ENCODE peak calls at places on chromosomes 4 and X, in five cellular contexts. W is HepG2, B is Panc1, A is RWPE2, D is pancreas. Q is an unnamed sample.

GRCh38 chrX:41110801-41111625 is 25.8 kb downstream of the USP9X start:
- ATAC-seq in D (no peak), W (no peak), A (no peak), B (no peak), Q (no peak)

GRCh38 chrX:77347572-77347971 is 99.6 kb upstream of the FGF16 start:
- ATAC-seq in D (no peak), A (no peak), B (no peak), W (no peak), Q (no peak)

GRCh38 chr4:95050980-95051688 is 293.4 kb downstream of the BMPR1B start:
- ATAC-seq in D (no peak), W (no peak), B (no peak), A (no peak), Q (no peak)

GRCh38 chrX:9535101-9535500 is 70.2 kb downstream of the TBL1X start:
- ATAC-seq in W (no peak), B (no peak), D (no peak), A (no peak), Q (no peak)

GRCh38 chrX:97026406-97026805 is 142.7 kb downstream of the RPA4 start:
- ATAC-seq in W (no peak), A (no peak), B (no peak), D (no peak), Q (no peak)

GRCh38 chr4:67934628-67935027 is 28.7 kb downstream of the TMPRSS11A start:
- ATAC-seq in D (no peak), W (no peak), B (no peak), A (peak; percentile 36), Q (no peak)

GRCh38 chr4:145929415-145930178 is 9.0 kb downstream of the ZNF827 start:
- ATAC-seq in D (no peak), B (no peak), W (peak; percentile 93), A (no peak), Q (no peak)

GRCh38 chrX:39551748-39552147 is 546.0 kb downstream of the BCOR start:
- ATAC-seq in D (no peak), A (no peak), W (no peak), B (no peak), Q (no peak)

GRCh38 chrX:71214604-71215334 is 8.3 kb upstream of the GJB1 start:
- ATAC-seq in B (peak; percentile 51), W (peak; percentile 92), D (peak; percentile 86), A (no peak), Q (no peak)

GRCh38 chr4:169153451-169153850 is 117.3 kb downstream of the SH3RF1 start:
- ATAC-seq in W (no peak), A (no peak), D (no peak), B (no peak), Q (no peak)

GRCh38 chr4:33133723-33134122 is 2413.6 kb downstream of the PCDH7 start:
- ATAC-seq in B (no peak), D (no peak), A (no peak), W (no peak), Q (no peak)

GRCh38 chr4:86089924-86090323 is 269.9 kb downstream of the MAPK10 start:
- ATAC-seq in D (no peak), A (no peak), W (no peak), B (no peak), Q (no peak)

GRCh38 chrX:50770702-50771101 is 43.3 kb downstream of the SHROOM4 start:
- ATAC-seq in A (peak; percentile 17), D (peak; percentile 38), B (no peak), W (peak; percentile 33), Q (no peak)

GRCh38 chr4:54840992-54841768 is 183.4 kb downstream of the KIT start:
- ATAC-seq in W (no peak), A (peak; percentile 41), D (no peak), B (no peak), Q (no peak)
- TF ChIP-seq CTCF in W (peak; percentile 26), A (no peak), D (no peak), B (peak; percentile 23), Q (no peak)

GRCh38 chr4:25857403-25857802 is 5.4 kb downstream of the SEL1L3 start:
- ATAC-seq in A (no peak), D (no peak), B (no peak), W (no peak), Q (no peak)
- TF ChIP-seq CTCF in A (peak; percentile 14), D (no peak), B (peak; percentile 15), W (no peak), Q (no peak)

GRCh38 chr4:80199947-80200346 is 2.6 kb downstream of the PRDM8 start:
- ATAC-seq in W (no peak), B (no peak), D (no peak), A (no peak), Q (no peak)

GRCh38 chr4:80202784-80203553 is 5.7 kb downstream of the PRDM8 start:
- ATAC-seq in W (no peak), B (no peak), D (peak; percentile 29), A (peak; percentile 50), Q (peak; percentile 45)

GRCh38 chr4:80201326-80202151 is 4.2 kb downstream of the PRDM8 start:
- ATAC-seq in A (no peak), D (peak; percentile 9), B (no peak), W (no peak), Q (peak; percentile 5)

GRCh38 chr4:80204433-80204832 is 7.1 kb downstream of the PRDM8 start:
- ATAC-seq in W (no peak), D (no peak), B (no peak), A (no peak), Q (no peak)

DNA sequence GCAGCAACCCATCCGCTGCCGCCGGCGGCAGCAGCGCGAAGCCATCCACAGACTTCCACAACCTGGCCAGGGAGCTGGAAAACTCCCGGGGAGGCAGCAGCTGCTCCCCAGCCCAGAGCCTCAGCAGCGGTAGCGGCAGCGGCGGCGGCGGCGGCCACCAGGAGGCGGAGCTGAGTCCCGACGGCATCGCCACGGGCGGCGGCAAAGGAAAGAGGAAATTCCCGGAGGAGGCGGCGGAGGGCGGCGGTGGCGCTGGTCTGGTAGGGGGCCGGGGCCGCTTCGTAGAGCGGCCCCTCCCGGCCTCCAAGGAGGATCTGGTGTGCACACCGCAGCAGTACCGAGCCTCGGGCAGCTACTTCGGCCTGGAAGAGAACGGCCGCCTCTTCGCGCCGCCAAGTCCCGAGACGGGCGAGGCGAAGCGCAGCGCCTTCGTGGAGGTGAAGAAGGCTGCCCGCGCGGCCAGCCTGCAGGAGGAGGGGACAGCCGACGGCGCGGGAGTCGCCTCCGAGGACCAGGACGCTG is 4.9 kb downstream of the PRDM8 start:
- ATAC-seq in A (peak; percentile 78), W (no peak), B (no peak), D (peak; percentile 92), Q (peak; percentile 88)
- TF ChIP-seq CTCF in A (peak; percentile 94), W (no peak), B (no peak), D (peak; percentile 81), Q (peak; percentile 89)

GRCh38 chrX:63747331-63747730 is 37.7 kb downstream of the ARHGEF9 start:
- ATAC-seq in W (no peak), A (no peak), B (no peak), D (no peak), Q (peak; percentile 66)

GRCh38 chrX:63744850-63745249 is 40.2 kb downstream of the ARHGEF9 start:
- ATAC-seq in W (no peak), D (no peak), B (no peak), A (no peak), Q (no peak)

GRCh38 chrX:63743596-63743995 is 41.4 kb downstream of the ARHGEF9 start:
- ATAC-seq in B (no peak), W (no peak), A (no peak), D (no peak), Q (no peak)

GRCh38 chrX:63746278-63746677 is 38.7 kb downstream of the ARHGEF9 start:
- ATAC-seq in W (no peak), D (no peak), A (no peak), B (no peak), Q (no peak)

DNA sequence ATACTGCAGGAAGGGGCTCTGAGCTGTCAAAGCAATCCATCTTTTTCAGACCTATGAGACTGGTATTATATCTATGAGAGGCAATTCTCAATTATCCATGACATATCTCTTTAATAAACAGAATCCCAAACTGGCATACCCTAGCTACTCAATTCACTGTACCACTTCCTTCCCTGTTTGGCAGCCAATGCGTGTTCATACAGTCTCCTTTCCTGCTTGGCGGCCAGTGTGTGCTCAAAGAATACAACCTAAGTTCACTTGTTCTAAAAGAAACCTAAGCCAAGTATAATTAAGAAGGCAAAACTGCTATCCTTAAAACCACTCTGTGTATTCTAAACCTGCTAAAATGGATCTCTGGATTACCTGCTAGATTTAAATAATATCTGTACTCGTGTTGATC is 38.3 kb downstream of the ARHGEF9 start:
- ATAC-seq in B (no peak), A (no peak), D (no peak), W (no peak), Q (no peak)
- TF ChIP-seq CTCF in B (no peak), A (no peak), D (no peak), W (no peak), Q (no peak)

GRCh38 chr4:15495621-15496020 is 25.9 kb downstream of the CC2D2A start:
- ATAC-seq in B (no peak), D (no peak), A (no peak), W (no peak), Q (no peak)
- TF ChIP-seq CTCF in B (no peak), D (no peak), A (no peak), W (no peak), Q (no peak)

DNA sequence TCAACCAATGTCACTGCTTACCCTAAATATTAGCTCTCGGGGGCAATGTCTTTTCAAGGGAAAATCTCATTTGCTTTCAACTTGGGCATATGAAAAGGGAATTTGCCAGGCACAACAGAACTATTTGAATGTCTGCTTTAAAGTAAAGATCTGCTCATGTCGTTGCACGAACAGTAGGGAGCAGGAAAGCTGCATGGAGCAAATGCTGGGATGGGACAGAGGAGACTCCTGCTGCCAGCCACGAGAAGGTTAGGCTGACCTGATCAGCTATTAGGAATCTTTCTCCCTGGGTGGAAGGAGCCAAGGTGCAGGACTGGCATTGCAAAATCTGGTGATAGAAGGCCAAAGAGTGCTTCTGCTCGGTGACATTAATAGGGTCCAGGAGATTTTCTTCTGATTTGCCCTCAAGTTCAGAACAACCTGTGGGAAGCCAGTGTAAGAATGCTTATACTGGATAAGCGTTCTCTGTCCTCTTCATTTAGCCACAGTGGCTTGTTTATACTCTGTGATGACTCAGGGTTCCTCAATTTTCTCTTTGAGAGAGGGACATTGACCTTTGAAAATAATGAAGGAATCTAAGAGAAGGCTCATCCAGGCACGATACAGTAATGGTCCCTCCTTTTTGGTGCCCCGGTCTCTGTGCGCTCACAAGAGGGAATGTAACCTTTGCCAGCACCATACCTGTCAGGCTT is 22.9 kb downstream of the FHL1 start:
- ATAC-seq in B (peak; percentile 76), A (no peak), D (no peak), W (no peak), Q (peak; percentile 44)
- TF ChIP-seq CTCF in B (peak; percentile 28), A (no peak), D (no peak), W (no peak), Q (no peak)

GRCh38 chr4:135371137-135371536 is 1169.5 kb upstream of the PABPC4L start:
- ATAC-seq in B (no peak), A (no peak), D (no peak), W (peak; percentile 88), Q (no peak)
- TF ChIP-seq CTCF in B (peak; percentile 8), A (peak; percentile 16), D (no peak), W (peak; percentile 66), Q (no peak)

GRCh38 chr4:1411436-1412375 is 5.5 kb upstream of the NKX1-1 start:
- ATAC-seq in W (peak; percentile 20), B (peak; percentile 58), A (no peak), D (no peak), Q (no peak)
- TF ChIP-seq CTCF in W (peak; percentile 16), B (no peak), A (no peak), D (no peak), Q (no peak)